ENCODE peak calls at places on chromosomes 11 and 22, in nine cellular contexts. C is endodermal cell; T is thoracic aorta; M is left colon; U is activated CD4-positive, CD25-positive, alpha-beta regulatory T cell; W is stimulated activated naive CD4-positive, alpha-beta T cell treated with Interleukin-2 at 50 U/mL for 16 hours; J is activated effector memory CD4-positive, alpha-beta T cell treated with anti-CD3 and anti-CD28 coated beads, Interleukin-2, amount 50 U/mL, for 16 hours; Y is CD4-positive, alpha-beta T cell; L is DND-41. S is an unnamed sample.

GRCh38 chr11:67283490-67283963 is 5.6 kb upstream of the ANKRD13D start:
- DNase-seq in C (no peak), T (no peak), M (peak; percentile 7), U (no peak), W (no peak), J (no peak), Y (no peak), L (no peak), S (no peak)

GRCh38 chr11:66547662-66548009 is 933 bp downstream of the ACTN3 start:
- DNase-seq in C (peak; percentile 63), T (no peak), M (no peak), U (no peak), W (no peak), J (no peak), Y (no peak), L (no peak), S (no peak)

GRCh38 chr11:92329137-92329536 is 104.5 kb downstream of the FAT3 start:
- DNase-seq in C (no peak), T (no peak), M (no peak), U (no peak), W (no peak), J (no peak), Y (no peak), L (no peak), S (no peak)

GRCh38 chr11:112989198-112989597 is 28.0 kb downstream of the NCAM1 start:
- DNase-seq in C (no peak), T (no peak), M (no peak), U (no peak), W (no peak), J (no peak), Y (no peak), L (no peak), S (no peak)

GRCh38 chr11:116190206-116190605 is 582.6 kb downstream of the BUD13 start:
- DNase-seq in C (no peak), T (no peak), M (no peak), U (no peak), W (no peak), J (no peak), Y (no peak), L (no peak), S (no peak)

GRCh38 chr22:43014062-43014875 is 680 bp downstream of the PACSIN2 start:
- DNase-seq in C (peak; percentile 83), T (no peak), M (peak; percentile 70), U (peak; percentile 28), W (peak; percentile 31), J (peak; percentile 80), Y (peak; percentile 15), L (peak; percentile 66), S (peak; percentile 57)

GRCh38 chr22:21591695-21592094 is 24.2 kb downstream of the UBE2L3 start:
- DNase-seq in C (no peak), T (peak; percentile 18), M (no peak), U (no peak), W (no peak), J (no peak), Y (no peak), L (no peak), S (no peak)

GRCh38 chr11:65793144-65793581 is 6.3 kb downstream of the OVOL1 start:
- DNase-seq in C (no peak), T (no peak), M (peak; percentile 85), U (no peak), W (no peak), J (no peak), Y (no peak), L (no peak), S (no peak)

GRCh38 chr22:25777870-25778269 is 35.9 kb downstream of the MYO18B start:
- DNase-seq in C (no peak), T (no peak), M (no peak), U (no peak), W (no peak), J (no peak), Y (no peak), L (peak; percentile 30), S (no peak)

GRCh38 chr11:2267871-2268825 is 2.2 kb downstream of the ASCL2 start:
- DNase-seq in C (no peak), T (no peak), M (no peak), U (no peak), W (no peak), J (no peak), Y (no peak), L (no peak), S (no peak)

GRCh38 chr22:27833803-27834202 is 32.2 kb upstream of the MN1 start:
- DNase-seq in C (no peak), T (no peak), M (no peak), U (no peak), W (no peak), J (no peak), Y (no peak), L (no peak), S (no peak)

GRCh38 chr11:85318573-85318972 is 308.6 kb downstream of the DLG2 start:
- DNase-seq in C (no peak), T (no peak), M (no peak), U (no peak), W (no peak), J (no peak), Y (no peak), L (no peak), S (no peak)

GRCh38 chr11:97557399-97557798 is 1167.6 kb downstream of the JRKL start:
- DNase-seq in C (no peak), T (no peak), M (no peak), U (no peak), W (no peak), J (no peak), Y (no peak), L (no peak), S (no peak)

GRCh38 chr22:46110215-46110614 is 40.1 kb upstream of the PPARA start:
- DNase-seq in C (peak; percentile 91), T (no peak), M (no peak), U (no peak), W (no peak), J (no peak), Y (no peak), L (no peak), S (no peak)

GRCh38 chr11:59145534-59145933 is 2.9 kb downstream of the FAM111A start:
- DNase-seq in C (no peak), T (no peak), M (no peak), U (no peak), W (no peak), J (no peak), Y (no peak), L (no peak), S (no peak)

GRCh38 chr11:31236052-31236652 is 133.4 kb downstream of the DCDC1 start:
- DNase-seq in C (no peak), T (no peak), M (no peak), U (no peak), W (no peak), J (no peak), Y (no peak), L (no peak), S (no peak)

GRCh38 chr11:119584193-119585037 is 144.6 kb downstream of the NECTIN1 start:
- DNase-seq in C (peak; percentile 89), T (no peak), M (peak; percentile 21), U (no peak), W (no peak), J (no peak), Y (no peak), L (no peak), S (no peak)

GRCh38 chr11:36006556-36006955 is 62.7 kb downstream of the LDLRAD3 start:
- DNase-seq in C (no peak), T (no peak), M (no peak), U (no peak), W (no peak), J (no peak), Y (no peak), L (no peak), S (no peak)

GRCh38 chr22:27523711-27524110 is 277.8 kb downstream of the MN1 start:
- DNase-seq in C (no peak), T (no peak), M (no peak), U (no peak), W (no peak), J (no peak), Y (no peak), L (no peak), S (no peak)

GRCh38 chr22:42829311-42829710 is 27.8 kb downstream of the ARFGAP3 start:
- DNase-seq in C (no peak), T (no peak), M (no peak), U (no peak), W (no peak), J (no peak), Y (no peak), L (no peak), S (no peak)

GRCh38 chr11:2573240-2574042 is 126.4 kb downstream of the KCNQ1OT1 start:
- DNase-seq in C (peak; percentile 35), T (no peak), M (peak; percentile 3), U (no peak), W (no peak), J (peak; percentile 55), Y (no peak), L (no peak), S (no peak)

GRCh38 chr11:12069053-12069676 is 41.2 kb upstream of the MICAL2 start:
- DNase-seq in C (no peak), T (no peak), M (no peak), U (no peak), W (no peak), J (no peak), Y (no peak), L (no peak), S (no peak)

GRCh38 chr22:48391171-48391711 is 1436.4 kb downstream of the BRD1 start:
- DNase-seq in C (no peak), T (no peak), M (no peak), U (no peak), W (no peak), J (peak; percentile 31), Y (no peak), L (no peak), S (no peak)

GRCh38 chr11:1832181-1832988 is 2.4 kb upstream of the SYT8 start:
- DNase-seq in C (peak; percentile 88), T (no peak), M (peak; percentile 76), U (peak; percentile 55), W (peak; percentile 45), J (peak; percentile 89), Y (peak; percentile 54), L (peak; percentile 67), S (peak; percentile 37)

GRCh38 chr11:65871811-65872548 is 620 bp downstream of the EFEMP2 start:
- DNase-seq in C (peak; percentile 83), T (no peak), M (peak; percentile 22), U (no peak), W (no peak), J (no peak), Y (no peak), L (no peak), S (no peak)

GRCh38 chr11:111734383-111735261 is 31.6 kb downstream of the PPP2R1B start:
- DNase-seq in C (peak; percentile 57), T (no peak), M (no peak), U (no peak), W (no peak), J (no peak), Y (no peak), L (no peak), S (no peak)

GRCh38 chr11:1515082-1516060 is 28.8 kb upstream of the MOB2 start:
- DNase-seq in C (peak; percentile 97), T (no peak), M (peak; percentile 87), U (peak; percentile 45), W (peak; percentile 51), J (peak; percentile 91), Y (peak; percentile 72), L (peak; percentile 35), S (peak; percentile 39)

GRCh38 chr22:46604306-46604690 is 15.9 kb upstream of the GRAMD4 start:
- DNase-seq in C (no peak), T (no peak), M (no peak), U (no peak), W (peak; percentile 52), J (peak; percentile 75), Y (no peak), L (peak; percentile 95), S (no peak)

GRCh38 chr11:60130496-60130895 is 42.0 kb downstream of the MS4A2 start:
- DNase-seq in C (peak; percentile 72), T (no peak), M (peak; percentile 34), U (no peak), W (no peak), J (no peak), Y (no peak), L (peak; percentile 25), S (no peak)